ENCODE peak calls at places on chromosomes 6 and 20, in four cellular contexts. D is left ventricle myocardium superior, H is cardiac muscle cell, J is KBM-7. K is an unnamed sample.

GRCh38 chr20:17622086-17622850 is 52.4 kb downstream of the DSTN start:
- DNase-seq in D (peak; percentile 16), H (no peak), J (no peak), K (no peak)

GRCh38 chr6:170424634-170425126 is 118.1 kb downstream of the FAM120B start:
- DNase-seq in D (no peak), H (no peak), J (no peak), K (no peak)

GRCh38 chr6:43584892-43585570 is 9.0 kb downstream of the POLH start:
- DNase-seq in D (no peak), H (no peak), J (no peak), K (no peak)

GRCh38 chr6:11035961-11036360 is 8.1 kb downstream of the ELOVL2 start:
- DNase-seq in D (no peak), H (no peak), J (no peak), K (no peak)

GRCh38 chr20:1524004-1524403 is 32.8 kb upstream of the SIRPB2 start:
- DNase-seq in D (no peak), H (no peak), J (peak; percentile 92), K (peak; percentile 81)

GRCh38 chr6:140045116-140045515 is 670.7 kb upstream of the CITED2 start:
- DNase-seq in D (no peak), H (no peak), J (no peak), K (no peak)

GRCh38 chr6:109284675-109285074 is 97.6 kb downstream of the CD164 start:
- DNase-seq in D (no peak), H (no peak), J (no peak), K (no peak)

GRCh38 chr6:11975353-11975977 is 36.6 kb upstream of the HIVEP1 start:
- DNase-seq in D (no peak), H (no peak), J (peak; percentile 86), K (peak; percentile 81)

GRCh38 chr20:41095110-41095969 is 42.0 kb upstream of the PLCG1 start:
- DNase-seq in D (peak; percentile 67), H (peak; percentile 72), J (peak; percentile 75), K (no peak)

GRCh38 chr20:62367483-62368302 is 581 bp upstream of the LAMA5 start:
- DNase-seq in D (peak; percentile 71), H (peak; percentile 61), J (no peak), K (no peak)

GRCh38 chr6:163146036-163146435 is 268.5 kb upstream of the QKI start:
- DNase-seq in D (no peak), H (no peak), J (no peak), K (no peak)